ENCODE peak calls at places on chromosomes 6 and 20, in four cellular contexts. Z is mesenchymal stem cell, U is H1, B is mesendoderm. J is an unnamed sample.

GRCh38 chr6:117605169-117605826 is 3.0 kb upstream of the GOPC start:
- DNase-seq in U (no peak), B (peak; percentile 84), Z (peak; percentile 78), J (peak; percentile 38)

GRCh38 chr6:30747300-30747687 is 2.9 kb upstream of the IER3 start:
- DNase-seq in Z (peak; percentile 47), B (no peak), U (no peak), J (no peak)

GRCh38 chr6:127515234-127515793 is 3.8 kb downstream of the MTCL3 start:
- DNase-seq in B (peak; percentile 89), Z (no peak), U (peak; percentile 81), J (peak; percentile 53)

GRCh38 chr20:41171736-41172295 is 34.5 kb downstream of the PLCG1 start:
- DNase-seq in Z (no peak), U (no peak), B (no peak), J (no peak)

GRCh38 chr6:134619789-134620188 is 301.9 kb upstream of the SGK1 start:
- DNase-seq in Z (peak; percentile 84), U (no peak), B (no peak), J (no peak)

GRCh38 chr6:41502607-41503434 is 43.4 kb upstream of the FOXP4 start:
- DNase-seq in U (peak; percentile 73), Z (peak; percentile 40), B (peak; percentile 76), J (no peak)

GRCh38 chr20:44752099-44752931 is 6.7 kb downstream of the KCNK15 start:
- DNase-seq in Z (no peak), U (no peak), B (no peak), J (no peak)

GRCh38 chr20:44552950-44553908 is 29.1 kb upstream of the PKIG start:
- DNase-seq in Z (peak; percentile 93), B (no peak), U (no peak), J (no peak)

GRCh38 chr6:74073429-74073828 is 377.4 kb downstream of the CD109 start:
- DNase-seq in B (no peak), Z (no peak), U (no peak), J (no peak)

GRCh38 chr6:74065713-74066112 is 369.7 kb downstream of the CD109 start:
- DNase-seq in B (no peak), U (no peak), Z (no peak), J (no peak)

GRCh38 chr6:74070091-74070490 is 374.1 kb downstream of the CD109 start:
- DNase-seq in B (no peak), Z (peak; percentile 51), U (no peak), J (no peak)

GRCh38 chr6:74066168-74066871 is 370.3 kb downstream of the CD109 start:
- DNase-seq in U (no peak), B (no peak), Z (no peak), J (no peak)

GRCh38 chr6:74068945-74069570 is 373.1 kb downstream of the CD109 start:
- DNase-seq in B (no peak), Z (no peak), U (no peak), J (no peak)
- H2AK5ac ChIP-seq in B (no peak overlapping the region), Z (no peak overlapping the region), U (no peak overlapping the region), J (no peak overlapping the region)

DNA sequence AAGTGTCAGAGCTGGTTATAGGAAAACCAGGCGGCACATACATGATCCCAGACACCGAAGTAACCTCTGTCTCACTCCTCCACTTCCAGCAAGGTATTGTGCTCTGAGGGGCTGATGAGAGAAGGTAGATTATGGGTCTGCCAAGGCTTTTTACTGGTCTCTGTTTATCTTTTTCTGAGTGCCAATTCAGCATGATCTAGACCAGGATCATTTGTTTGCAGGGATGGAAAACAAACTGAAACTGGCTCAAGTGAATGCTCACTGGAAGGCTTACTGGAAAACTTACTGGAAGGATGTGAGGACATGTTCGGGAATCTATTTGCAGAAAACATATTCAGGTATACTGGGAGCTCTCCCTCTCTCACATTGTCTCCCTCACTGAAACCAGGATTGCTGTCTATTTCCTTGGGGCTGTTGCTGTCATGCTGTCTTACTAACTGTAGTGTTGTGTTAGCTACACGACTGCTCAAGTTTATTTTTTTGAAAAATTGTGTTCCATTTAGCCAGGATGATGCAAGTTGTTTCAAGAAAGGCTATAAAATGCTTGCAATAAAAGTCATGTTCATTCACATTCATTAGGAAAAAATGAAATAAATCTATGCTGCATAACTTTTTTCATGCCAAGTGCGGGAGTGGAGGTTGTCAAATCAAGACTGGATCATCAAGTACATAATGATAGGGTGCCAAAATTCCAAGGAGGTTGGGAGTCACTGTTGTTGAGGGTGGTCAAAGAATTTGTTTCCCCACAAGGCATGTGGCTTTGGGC is 37.0 kb downstream of the KLHL31 start:
- DNase-seq in B (no peak), U (no peak), Z (no peak), J (no peak)
- H3K4me2 ChIP-seq in B (no peak overlapping the region), U (no peak overlapping the region), Z (no peak overlapping the region), J (no peak overlapping the region)

GRCh38 chr20:20500312-20500711 is 132.4 kb downstream of the INSM1 start:
- DNase-seq in B (no peak), Z (no peak), U (no peak), J (no peak)
- H3K36me3 ChIP-seq in B (no peaks in the 10 kb centered on the region), Z (peaks cover 30% of the 10 kb centered on the region), U (peaks cover 5% of the 10 kb centered on the region), J (peaks cover 5% of the 10 kb centered on the region)

GRCh38 chr6:25197116-25197515 is 82.1 kb upstream of the CARMIL1 start:
- DNase-seq in U (no peak), Z (no peak), B (no peak), J (no peak)

GRCh38 chr6:25192562-25192961 is 86.6 kb upstream of the CARMIL1 start:
- DNase-seq in B (no peak), U (no peak), Z (no peak), J (no peak)

GRCh38 chr6:25199544-25199943 is 79.6 kb upstream of the CARMIL1 start:
- DNase-seq in B (peak; percentile 20), Z (no peak), U (no peak), J (no peak)

GRCh38 chr6:25193147-25193864 is 85.9 kb upstream of the CARMIL1 start:
- DNase-seq in U (no peak), Z (peak; percentile 93), B (no peak), J (no peak)

GRCh38 chr6:25193865-25194679 is 85.1 kb upstream of the CARMIL1 start:
- DNase-seq in B (no peak), U (no peak), Z (no peak), J (no peak)
- H2AK5ac ChIP-seq in B (no peak overlapping the region), U (no peak overlapping the region), Z (no peak overlapping the region), J (no peak overlapping the region)